ENCODE peak calls at places on chromosomes 7 and 10, in nine cellular contexts. L is hepatocyte; V is transverse colon; T is psoas muscle; S is tibial nerve; A is cardiac muscle cell; W is CD4-positive, CD25-positive, alpha-beta regulatory T cell; J is GM23248; G is GM23338. H is an unnamed sample. For H3K4me1, the result is how much of the 10 kb centered on the place peaks cover.

GRCh38 chr10:22702348-22702747 is 12.0 kb downstream of the PIP4K2A start:
- DNase-seq in L (peak), V (no peak), T (no peak), S (no peak), A (no peak), W (no peak), J (no peak), G (no peak), H (no peak)

GRCh38 chr10:127872011-127872741 is 20.6 kb downstream of the CLRN3 start:
- DNase-seq in L (no peak), V (no peak), T (peak), S (no peak), A (no peak), W (no peak), J (peak), G (no peak), H (no peak)

GRCh38 chr10:91164520-91165065 is 55.9 kb upstream of the PCGF5 start:
- DNase-seq in L (no peak), V (no peak), T (no peak), S (no peak), A (no peak), W (no peak), J (peak), G (no peak), H (no peak)

GRCh38 chr10:116848032-116848911 is 1.0 kb upstream of the ENO4 start:
- DNase-seq in L (no peak), V (peak), T (no peak), S (no peak), A (no peak), W (peak), J (peak), G (peak), H (peak)

GRCh38 chr7:5495581-5496375 is 72.1 kb upstream of the TNRC18 start:
- DNase-seq in L (no peak), V (peak), T (peak), S (no peak), A (no peak), W (no peak), J (no peak), G (no peak), H (no peak)

GRCh38 chr7:107989618-107990373 is 13.2 kb downstream of the LAMB1 start:
- DNase-seq in L (no peak), V (no peak), T (peak), S (no peak), A (no peak), W (no peak), J (peak), G (no peak), H (no peak)

GRCh38 chr7:149720372-149721083 is 52.9 kb downstream of the ZNF467 start:
- DNase-seq in L (peak), V (no peak), T (peak), S (peak), A (no peak), W (no peak), J (no peak), G (no peak), H (no peak)

GRCh38 chr7:44183386-44183785 is 5.9 kb downstream of the GCK start:
- DNase-seq in L (no peak), V (no peak), T (no peak), S (no peak), A (no peak), W (no peak), J (no peak), G (no peak), H (no peak)

GRCh38 chr7:131604841-131605279 is 48.4 kb upstream of the PODXL start:
- DNase-seq in L (no peak), V (no peak), T (no peak), S (no peak), A (no peak), W (no peak), J (peak), G (peak), H (no peak)

GRCh38 chr7:28853834-28854749 is 104.0 kb downstream of the TRIL start:
- DNase-seq in L (peak), V (peak), T (peak), S (peak), A (peak), W (peak), J (peak), G (peak), H (no peak)

GRCh38 chr10:21249435-21249834 is 276.0 kb downstream of the SKIDA1 start:
- DNase-seq in L (no peak), V (no peak), T (no peak), S (no peak), A (no peak), W (no peak), J (no peak), G (no peak), H (no peak)

GRCh38 chr7:70014472-70015232 is 416.4 kb downstream of the AUTS2 start:
- DNase-seq in L (no peak), V (no peak), T (no peak), S (no peak), A (no peak), W (no peak), J (no peak), G (no peak), H (no peak)

GRCh38 chr7:33111614-33112013 is 2.4 kb upstream of the RP9 start:
- DNase-seq in L (no peak), V (no peak), T (no peak), S (no peak), A (no peak), W (no peak), J (no peak), G (no peak), H (no peak)

GRCh38 chr7:155579565-155579964 is 33.2 kb upstream of the CNPY1 start:
- DNase-seq in L (no peak), V (no peak), T (no peak), S (no peak), A (no peak), W (no peak), J (no peak), G (no peak), H (no peak)

GRCh38 chr7:151302531-151302930 is 39.1 kb upstream of the NUB1 start:
- DNase-seq in L (no peak), V (no peak), T (no peak), S (no peak), A (no peak), W (no peak), J (no peak), G (no peak), H (no peak)

GRCh38 chr7:2956076-2956475 is 87.6 kb downstream of the CARD11 start:
- DNase-seq in L (no peak), V (no peak), T (no peak), S (no peak), A (no peak), W (no peak), J (no peak), G (no peak), H (no peak)

GRCh38 chr7:130272456-130273080 is 5.9 kb downstream of the CPA2 start:
- DNase-seq in L (no peak), V (no peak), T (no peak), S (no peak), A (peak), W (no peak), J (no peak), G (peak), H (no peak)

GRCh38 chr7:110058401-110058800 is 1032.5 kb upstream of the LRRN3 start:
- DNase-seq in L (no peak), V (no peak), T (no peak), S (no peak), A (no peak), W (no peak), J (no peak), G (no peak), H (no peak)

GRCh38 chr7:86653919-86654659 is 10.4 kb downstream of the GRM3 start:
- DNase-seq in L (no peak), V (no peak), T (no peak), S (no peak), A (peak), W (no peak), J (peak), G (peak), H (no peak)

GRCh38 chr7:69599211-69599878 is 1.1 kb downstream of the AUTS2 start:
- DNase-seq in L (peak), V (no peak), T (peak), S (no peak), A (peak), W (no peak), J (peak), G (peak), H (no peak)

GRCh38 chr10:77553311-77553710 is 84.3 kb downstream of the KCNMA1 start:
- DNase-seq in L (no peak), V (no peak), T (no peak), S (no peak), A (no peak), W (no peak), J (no peak), G (no peak), H (no peak)

GRCh38 chr10:77554996-77555397 is 82.6 kb downstream of the KCNMA1 start:
- DNase-seq in L (no peak), V (peak), T (no peak), S (peak), A (no peak), W (no peak), J (no peak), G (no peak), H (no peak)

GRCh38 chr10:77552252-77552651 is 85.4 kb downstream of the KCNMA1 start:
- DNase-seq in L (no peak), V (no peak), T (no peak), S (no peak), A (no peak), W (no peak), J (no peak), G (no peak), H (no peak)

GRCh38 chr10:77555591-77556212 is 81.9 kb downstream of the KCNMA1 start:
- DNase-seq in L (no peak), V (no peak), T (no peak), S (no peak), A (no peak), W (no peak), J (no peak), G (no peak), H (no peak)

DNA sequence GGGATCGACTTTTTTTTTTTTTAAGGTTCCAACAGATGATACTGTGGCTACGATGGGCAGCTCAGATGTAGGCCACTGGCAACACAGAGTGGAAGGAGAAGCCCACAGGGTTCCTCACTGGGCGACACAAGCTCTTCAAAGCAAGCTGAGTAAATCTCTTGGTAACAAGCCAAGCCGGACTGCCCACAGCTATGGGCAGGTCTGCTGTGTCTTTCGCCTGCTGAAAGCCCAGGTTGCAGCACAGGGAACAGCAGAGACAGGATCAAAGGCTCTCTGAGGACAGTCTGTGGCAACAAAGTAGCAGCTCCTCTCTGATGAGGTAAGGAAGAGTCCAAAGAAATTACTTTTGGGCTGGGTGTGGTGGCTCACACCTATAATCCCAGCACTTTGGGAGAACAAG is 83.6 kb downstream of the KCNMA1 start:
- DNase-seq in L (no peak), V (no peak), T (no peak), S (no peak), A (no peak), W (no peak), J (no peak), G (no peak), H (no peak)
- H3K4me1 ChIP-seq in L (under half), V (under half), T (under half), S (under half), A (under half), W (under half), J (under half), G (under half), H (under half)

DNA sequence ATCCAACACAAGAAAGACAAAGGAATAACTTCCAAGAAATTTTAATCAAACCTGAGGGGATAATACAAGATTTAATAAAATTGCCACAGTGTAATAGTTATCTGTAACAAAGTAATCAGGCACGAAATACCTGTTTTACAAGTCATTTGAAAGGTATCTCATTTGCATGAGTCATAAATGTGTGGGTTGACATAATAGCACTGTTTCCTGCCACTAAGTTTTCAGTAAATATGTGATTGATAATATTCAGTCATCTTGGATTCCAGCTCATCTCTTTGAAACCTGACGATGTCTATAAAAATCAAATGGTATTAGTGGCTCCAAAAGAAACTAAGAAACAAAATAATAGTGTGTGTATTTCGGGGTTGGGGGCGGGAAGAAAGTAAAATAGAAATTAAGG is 100.8 kb downstream of the ST8SIA6 start:
- DNase-seq in L (no peak), V (no peak), T (no peak), S (no peak), A (no peak), W (no peak), J (peak), G (no peak), H (no peak)
- H3K27ac ChIP-seq in L (no peak), V (no peak), T (no peak), S (no peak), A (no peak), W (no peak), J (no peak), G (no peak), H (no peak)

DNA sequence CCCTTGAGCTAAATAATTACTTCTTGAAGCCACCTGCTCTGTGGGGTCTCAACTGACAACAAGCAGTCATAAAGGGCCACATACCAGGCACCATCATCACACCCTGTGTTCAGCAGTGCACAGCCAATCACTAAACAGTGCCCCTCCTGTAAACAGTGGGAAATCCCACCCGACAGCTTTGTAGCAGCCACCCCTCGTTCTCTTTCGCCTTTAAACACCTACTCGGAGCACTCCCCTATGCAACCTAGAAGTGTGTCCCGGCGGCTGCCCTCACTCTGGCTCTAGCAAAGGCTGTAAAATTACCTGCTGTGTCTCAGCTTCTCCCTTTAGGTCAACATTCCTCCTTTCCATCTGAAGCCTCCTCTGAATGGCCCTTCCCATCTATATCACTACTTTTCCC is 111.9 kb downstream of the TCERG1L start:
- DNase-seq in L (no peak), V (no peak), T (no peak), S (no peak), A (no peak), W (no peak), J (no peak), G (no peak), H (no peak)
- H3K4me1 ChIP-seq in L (under half), V (under half), T (under half), S (under half), A (under half), W (under half), J (under half), G (under half), H (under half)

GRCh38 chr10:27100800-27101347 is 580 bp upstream of the ANKRD26 start:
- DNase-seq in L (no peak), V (no peak), T (no peak), S (no peak), A (no peak), W (peak), J (no peak), G (no peak), H (no peak)
- H3K27ac ChIP-seq in L (peak), V (peak), T (peak), S (peak), A (peak), W (peak), J (peak), G (no peak), H (peak)

GRCh38 chr10:132331956-132332749 is at the start of gene LRRC27:
- DNase-seq in L (peak), V (peak), T (peak), S (peak), A (peak), W (peak), J (peak), G (peak), H (peak)
- H3K4me1 ChIP-seq in L (under half), V (under half), T (under half), S (half or more), A (under half), W (under half), J (under half), G (under half), H (under half)

GRCh38 chr7:95589031-95589430 is 7.3 kb downstream of the PDK4 start:
- DNase-seq in L (no peak), V (no peak), T (no peak), S (no peak), A (no peak), W (no peak), J (no peak), G (no peak), H (no peak)

GRCh38 chr7:95589766-95590165 is 6.5 kb downstream of the PDK4 start:
- DNase-seq in L (no peak), V (no peak), T (no peak), S (no peak), A (no peak), W (no peak), J (no peak), G (no peak), H (no peak)

GRCh38 chr7:95584752-95585425 is 11.4 kb downstream of the PDK4 start:
- DNase-seq in L (no peak), V (no peak), T (no peak), S (no peak), A (no peak), W (no peak), J (no peak), G (no peak), H (no peak)

GRCh38 chr7:95585426-95585789 is 10.9 kb downstream of the PDK4 start:
- DNase-seq in L (no peak), V (no peak), T (no peak), S (no peak), A (no peak), W (no peak), J (no peak), G (no peak), H (no peak)

GRCh38 chr7:95586951-95587301 is 9.4 kb downstream of the PDK4 start:
- DNase-seq in L (no peak), V (no peak), T (no peak), S (no peak), A (no peak), W (no peak), J (no peak), G (no peak), H (no peak)
- H3K27ac ChIP-seq in L (no peak), V (peak), T (peak), S (peak), A (no peak), W (no peak), J (no peak), G (no peak), H (no peak)